ENCODE peak calls at places on chromosome 15, in ten cellular contexts. One of them, this sample, is unnamed.

GRCh38 chr15:90872481-90873184 is 4.2 kb downstream of the FURIN start:
- DNase-seq in NCI-H2171 treated with DMSO at 0.1 percent for 48 hours: no peak
- DNase-seq in GM23248: peak
- DNase-seq in AG08396: peak
- DNase-seq in NCI-H1092 treated with DMSO at 0.1 percent for 48 hours: no peak
- DNase-seq in choroid plexus epithelial cell: peak
- DNase-seq in T follicular helper cell: no peak
- DNase-seq in erythroblast: peak
- DNase-seq in NCI-H774: no peak
- DNase-seq in astrocyte of the cerebellum: peak
- DNase-seq in this sample: no peak

GRCh38 chr15:101059381-101060341 is 140.5 kb downstream of the LRRK1 start:
- DNase-seq in choroid plexus epithelial cell: no peak
- DNase-seq in erythroblast: no peak
- DNase-seq in AG08396: no peak
- DNase-seq in GM23248: no peak
- DNase-seq in NCI-H2171 treated with DMSO at 0.1 percent for 48 hours: no peak
- DNase-seq in T follicular helper cell: no peak
- DNase-seq in NCI-H1092 treated with DMSO at 0.1 percent for 48 hours: no peak
- DNase-seq in astrocyte of the cerebellum: no peak
- DNase-seq in NCI-H774: no peak
- DNase-seq in this sample: no peak

GRCh38 chr15:77419050-77419835 is 661 bp downstream of the PEAK1 start:
- DNase-seq in NCI-H2171 treated with DMSO at 0.1 percent for 48 hours: peak
- DNase-seq in GM23248: peak
- DNase-seq in T follicular helper cell: peak
- DNase-seq in astrocyte of the cerebellum: no peak
- DNase-seq in erythroblast: peak
- DNase-seq in NCI-H1092 treated with DMSO at 0.1 percent for 48 hours: no peak
- DNase-seq in choroid plexus epithelial cell: peak
- DNase-seq in AG08396: peak
- DNase-seq in NCI-H774: no peak
- DNase-seq in this sample: peak

GRCh38 chr15:66886241-66886675 is 179.1 kb upstream of the SMAD3 start:
- DNase-seq in astrocyte of the cerebellum: no peak
- DNase-seq in choroid plexus epithelial cell: no peak
- DNase-seq in AG08396: no peak
- DNase-seq in NCI-H774: no peak
- DNase-seq in GM23248: no peak
- DNase-seq in NCI-H1092 treated with DMSO at 0.1 percent for 48 hours: no peak
- DNase-seq in erythroblast: no peak
- DNase-seq in T follicular helper cell: no peak
- DNase-seq in NCI-H2171 treated with DMSO at 0.1 percent for 48 hours: no peak
- DNase-seq in this sample: no peak

GRCh38 chr15:29102911-29103824 is 166.5 kb downstream of the NSMCE3 start:
- DNase-seq in NCI-H1092 treated with DMSO at 0.1 percent for 48 hours: no peak
- DNase-seq in astrocyte of the cerebellum: no peak
- DNase-seq in erythroblast: no peak
- DNase-seq in NCI-H2171 treated with DMSO at 0.1 percent for 48 hours: no peak
- DNase-seq in AG08396: peak
- DNase-seq in GM23248: peak
- DNase-seq in NCI-H774: no peak
- DNase-seq in T follicular helper cell: no peak
- DNase-seq in choroid plexus epithelial cell: no peak
- DNase-seq in this sample: no peak

GRCh38 chr15:68820589-68821189 is at the start of gene ANP32A:
- DNase-seq in NCI-H1092 treated with DMSO at 0.1 percent for 48 hours: peak
- DNase-seq in astrocyte of the cerebellum: peak
- DNase-seq in T follicular helper cell: peak
- DNase-seq in NCI-H2171 treated with DMSO at 0.1 percent for 48 hours: peak
- DNase-seq in choroid plexus epithelial cell: peak
- DNase-seq in erythroblast: peak
- DNase-seq in AG08396: peak
- DNase-seq in NCI-H774: peak
- DNase-seq in GM23248: peak
- DNase-seq in this sample: peak

GRCh38 chr15:88987951-88988671 is 74.9 kb upstream of the MFGE8 start:
- DNase-seq in NCI-H774: no peak
- DNase-seq in astrocyte of the cerebellum: no peak
- DNase-seq in NCI-H1092 treated with DMSO at 0.1 percent for 48 hours: no peak
- DNase-seq in choroid plexus epithelial cell: no peak
- DNase-seq in AG08396: peak
- DNase-seq in T follicular helper cell: no peak
- DNase-seq in GM23248: peak
- DNase-seq in erythroblast: peak
- DNase-seq in NCI-H2171 treated with DMSO at 0.1 percent for 48 hours: no peak
- DNase-seq in this sample: no peak

GRCh38 chr15:99632521-99632920 is 66.7 kb downstream of the MEF2A start:
- DNase-seq in NCI-H774: no peak
- DNase-seq in T follicular helper cell: no peak
- DNase-seq in NCI-H1092 treated with DMSO at 0.1 percent for 48 hours: no peak
- DNase-seq in GM23248: no peak
- DNase-seq in erythroblast: no peak
- DNase-seq in astrocyte of the cerebellum: no peak
- DNase-seq in NCI-H2171 treated with DMSO at 0.1 percent for 48 hours: no peak
- DNase-seq in choroid plexus epithelial cell: no peak
- DNase-seq in AG08396: no peak
- DNase-seq in this sample: no peak

GRCh38 chr15:98953000-98953776 is 54.4 kb downstream of the PGPEP1L start:
- DNase-seq in choroid plexus epithelial cell: no peak
- DNase-seq in NCI-H1092 treated with DMSO at 0.1 percent for 48 hours: no peak
- DNase-seq in GM23248: no peak
- DNase-seq in NCI-H2171 treated with DMSO at 0.1 percent for 48 hours: no peak
- DNase-seq in T follicular helper cell: no peak
- DNase-seq in astrocyte of the cerebellum: no peak
- DNase-seq in erythroblast: no peak
- DNase-seq in NCI-H774: no peak
- DNase-seq in AG08396: no peak
- DNase-seq in this sample: peak

GRCh38 chr15:58336161-58336560 is 95.6 kb upstream of the LIPC start:
- DNase-seq in GM23248: no peak
- DNase-seq in NCI-H774: no peak
- DNase-seq in astrocyte of the cerebellum: no peak
- DNase-seq in choroid plexus epithelial cell: no peak
- DNase-seq in T follicular helper cell: no peak
- DNase-seq in AG08396: no peak
- DNase-seq in erythroblast: no peak
- DNase-seq in NCI-H1092 treated with DMSO at 0.1 percent for 48 hours: no peak
- DNase-seq in NCI-H2171 treated with DMSO at 0.1 percent for 48 hours: no peak
- DNase-seq in this sample: no peak

This sample was measured in GM19239.